ENCODE peak calls at places on chromosomes 11 and 22, in seven cellular contexts. J, V, R, Z, G, S and U are unnamed samples.

GRCh38 chr22:42116848-42117424 is 13.7 kb downstream of the CYP2D6 start:
- DNase-seq in J (peak; percentile 71), V (peak; percentile 14), R (peak; percentile 29), Z (peak; percentile 16), G (no peak), S (peak; percentile 11), U (peak; percentile 27)

GRCh38 chr11:34380696-34381095 is 22.9 kb upstream of the ABTB2 start:
- DNase-seq in J (no peak), V (peak; percentile 74), R (no peak), Z (no peak), G (no peak), S (peak; percentile 92), U (no peak)

GRCh38 chr11:134758342-134758931 is 346.4 kb upstream of the B3GAT1 start:
- DNase-seq in J (no peak), V (no peak), R (no peak), Z (no peak), G (no peak), S (no peak), U (no peak)

GRCh38 chr22:30905696-30906341 is 62.8 kb downstream of the MORC2 start:
- DNase-seq in J (no peak), V (no peak), R (no peak), Z (no peak), G (no peak), S (no peak), U (no peak)

GRCh38 chr22:39710380-39711117 is 140.0 kb downstream of the CACNA1I start:
- DNase-seq in J (no peak), V (no peak), R (peak; percentile 22), Z (no peak), G (no peak), S (no peak), U (no peak)

GRCh38 chr11:130798280-130798679 is 118.0 kb downstream of the SNX19 start:
- DNase-seq in J (no peak), V (peak; percentile 93), R (peak; percentile 52), Z (no peak), G (peak; percentile 69), S (peak; percentile 99), U (no peak)

GRCh38 chr11:58057481-58057880 is 26.7 kb downstream of the OR6Q1 start:
- DNase-seq in J (no peak), V (no peak), R (no peak), Z (no peak), G (peak; percentile 42), S (peak; percentile 4), U (no peak)

GRCh38 chr22:32710896-32711295 is 90.6 kb upstream of the TIMP3 start:
- DNase-seq in J (no peak), V (no peak), R (no peak), Z (no peak), G (no peak), S (no peak), U (no peak)

GRCh38 chr11:134343646-134344045 is 11.9 kb downstream of the GLB1L2 start:
- DNase-seq in J (no peak), V (no peak), R (no peak), Z (no peak), G (no peak), S (no peak), U (no peak)

GRCh38 chr22:25166266-25167056 is 33.2 kb upstream of the CRYBB3 start:
- DNase-seq in J (no peak), V (no peak), R (no peak), Z (no peak), G (no peak), S (no peak), U (no peak)

GRCh38 chr11:134393638-134394037 is 18.4 kb downstream of the B3GAT1 start:
- DNase-seq in J (peak; percentile 65), V (no peak), R (no peak), Z (no peak), G (no peak), S (no peak), U (no peak)

GRCh38 chr22:50581950-50582561 is 593 bp downstream of the CHKB start:
- DNase-seq in J (no peak), V (no peak), R (peak; percentile 26), Z (peak; percentile 55), G (no peak), S (no peak), U (peak; percentile 55)

GRCh38 chr11:67642490-67643120 is 3.0 kb upstream of the TBX10 start:
- DNase-seq in J (no peak), V (no peak), R (no peak), Z (no peak), G (no peak), S (no peak), U (no peak)

GRCh38 chr11:121634889-121635288 is 182.1 kb upstream of the SORL1-AS1 start:
- DNase-seq in J (no peak), V (peak; percentile 97), R (peak; percentile 84), Z (no peak), G (peak; percentile 85), S (peak; percentile 97), U (no peak)

GRCh38 chr11:46215208-46215931 is 62.1 kb upstream of the CREB3L1 start:
- DNase-seq in J (no peak), V (no peak), R (no peak), Z (no peak), G (no peak), S (no peak), U (no peak)

GRCh38 chr11:70281114-70281729 is 10.7 kb downstream of the PPFIA1 start:
- DNase-seq in J (no peak), V (peak; percentile 57), R (peak; percentile 74), Z (no peak), G (no peak), S (peak; percentile 80), U (no peak)

GRCh38 chr22:37654556-37655251 is 3.8 kb upstream of the PDXP start:
- DNase-seq in J (no peak), V (no peak), R (no peak), Z (no peak), G (no peak), S (no peak), U (no peak)

GRCh38 chr22:42754658-42755057 is 34.0 kb upstream of the A4GALT start:
- DNase-seq in J (peak; percentile 53), V (peak; percentile 37), R (peak; percentile 80), Z (no peak), G (no peak), S (peak; percentile 88), U (no peak)

GRCh38 chr11:113802621-113803020 is 23.0 kb downstream of the CLDN25 start:
- DNase-seq in J (no peak), V (no peak), R (no peak), Z (no peak), G (no peak), S (no peak), U (no peak)

GRCh38 chr11:113805640-113806039 is 26.0 kb downstream of the CLDN25 start:
- DNase-seq in J (no peak), V (no peak), R (no peak), Z (no peak), G (no peak), S (peak; percentile 6), U (no peak)

GRCh38 chr11:113806403-113806802 is 26.8 kb downstream of the CLDN25 start:
- DNase-seq in J (peak; percentile 58), V (no peak), R (peak; percentile 43), Z (peak; percentile 46), G (no peak), S (peak; percentile 22), U (peak; percentile 17)
- TF ChIP-seq CTCF in J (peak; percentile 46), V (peak; percentile 38), R (peak; percentile 61), Z (peak; percentile 77), G (peak; percentile 52), S (peak; percentile 52), U (no peak)

GRCh38 chr22:45969414-45969799 is 7.6 kb downstream of the WNT7B start:
- DNase-seq in J (no peak), V (no peak), R (peak; percentile 16), Z (no peak), G (no peak), S (no peak), U (no peak)
- TF ChIP-seq CTCF in J (no peak), V (no peak), R (peak; percentile 19), Z (no peak), G (peak; percentile 13), S (no peak), U (no peak)

GRCh38 chr11:110177057-110177397 is 83.8 kb downstream of the ZC3H12C start:
- DNase-seq in J (no peak), V (no peak), R (no peak), Z (no peak), G (no peak), S (no peak), U (no peak)

GRCh38 chr11:110174645-110175310 is 81.6 kb downstream of the ZC3H12C start:
- DNase-seq in J (no peak), V (peak; percentile 50), R (no peak), Z (no peak), G (no peak), S (peak; percentile 69), U (no peak)

GRCh38 chr11:110172666-110173065 is 79.5 kb downstream of the ZC3H12C start:
- DNase-seq in J (no peak), V (no peak), R (no peak), Z (no peak), G (no peak), S (peak; percentile 56), U (peak; percentile 42)

GRCh38 chr11:110176366-110177056 is 83.3 kb downstream of the ZC3H12C start:
- DNase-seq in J (no peak), V (peak; percentile 62), R (peak; percentile 74), Z (no peak), G (no peak), S (peak; percentile 73), U (no peak)

DNA sequence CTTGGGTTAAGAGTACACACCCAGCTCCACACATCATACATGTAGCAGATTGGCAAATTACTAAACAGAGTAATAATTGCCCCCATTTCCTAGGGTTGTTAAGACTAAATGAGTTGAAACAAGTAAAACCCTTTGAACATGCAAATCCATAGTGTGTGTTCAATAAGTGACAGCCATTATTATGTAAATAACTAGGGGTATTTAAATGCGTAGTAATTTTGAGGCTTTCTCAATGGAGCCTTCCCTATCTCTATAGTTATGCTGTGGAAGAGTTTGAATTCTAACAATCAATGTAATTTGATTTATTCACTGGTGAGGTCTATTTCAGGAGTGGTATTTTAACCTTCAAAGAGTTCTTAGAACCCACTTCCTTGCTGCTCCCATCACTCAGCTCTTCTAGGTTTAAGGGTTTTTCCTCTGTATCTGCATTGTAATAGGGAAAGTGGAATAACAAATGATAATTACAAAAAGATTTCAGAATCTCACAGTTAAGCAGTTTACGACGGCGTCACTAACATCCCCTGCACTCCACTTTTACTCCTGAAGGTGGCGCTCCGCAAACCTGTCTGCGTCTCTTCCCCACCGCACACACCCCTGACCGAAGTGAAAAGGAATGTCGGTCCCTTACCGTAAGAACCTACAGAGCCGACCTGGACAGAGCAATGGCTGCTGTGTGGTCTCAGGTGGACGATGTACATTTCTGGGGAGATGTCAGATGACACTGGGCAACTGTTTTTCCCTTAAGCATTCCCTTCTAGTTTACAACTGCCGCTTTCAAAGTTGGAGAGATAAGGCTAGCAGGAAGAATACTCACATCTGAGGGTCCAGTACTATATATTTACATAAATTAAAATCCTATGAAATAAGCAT is 80.8 kb downstream of the ZC3H12C start:
- DNase-seq in J (peak; percentile 84), V (peak; percentile 65), R (peak; percentile 82), Z (peak; percentile 41), G (no peak), S (peak; percentile 83), U (peak; percentile 80)
- TF ChIP-seq CTCF in J (peak; percentile 78), V (peak; percentile 79), R (peak; percentile 90), Z (peak; percentile 87), G (peak; percentile 82), S (peak; percentile 92), U (peak; percentile 97)

DNA sequence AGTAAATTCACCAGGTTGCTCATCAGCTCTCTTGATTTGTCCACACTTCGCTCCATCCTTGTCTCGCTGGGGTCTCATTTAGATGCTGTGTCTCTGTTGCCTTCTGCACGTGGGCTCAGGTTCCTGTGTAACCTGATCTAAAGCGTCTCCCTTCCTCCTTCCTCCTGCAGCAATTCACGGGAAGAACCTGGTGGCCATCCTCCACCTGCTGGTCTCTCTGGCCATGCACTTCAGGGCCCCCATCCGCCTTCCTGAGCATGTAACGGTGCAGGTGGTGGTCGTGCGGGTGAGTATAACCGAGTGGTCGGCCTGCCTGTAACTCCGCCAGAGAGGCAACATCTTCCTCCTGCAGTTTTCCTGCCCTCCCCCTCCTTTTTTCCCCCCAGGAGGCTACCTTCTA is 48.0 kb upstream of the PARVG start:
- DNase-seq in J (no peak), V (no peak), R (no peak), Z (no peak), G (no peak), S (no peak), U (no peak)
- TF ChIP-seq CTCF in J (no peak), V (no peak), R (no peak), Z (no peak), G (no peak), S (no peak), U (no peak)